ENCODE peak calls at places on chromosomes 7 and 10, in eight cellular contexts. I, H, Y, E, M, A, C and X are unnamed samples.
A peak's percentile ranks its signal among the peaks of the same experiment; 100 is the strongest.

GRCh38 chr7:155509725-155510551 is 36.4 kb downstream of the CNPY1 start:
- DNase-seq in Y (peak; percentile 60), C (no peak), I (no peak), H (peak; percentile 65), M (no peak), E (no peak), A (no peak), X (no peak)

GRCh38 chr7:73359746-73360375 is 31.9 kb downstream of the FKBP6 start:
- DNase-seq in E (no peak), A (no peak), M (no peak), Y (no peak), H (no peak), I (no peak), C (no peak), X (no peak)

GRCh38 chr7:156115582-156115981 is 303.3 kb upstream of the SHH start:
- DNase-seq in Y (no peak), C (no peak), E (no peak), I (no peak), H (no peak), A (no peak), M (no peak), X (no peak)

GRCh38 chr10:101838416-101838970 is 5.1 kb downstream of the KCNIP2 start:
- DNase-seq in M (no peak), I (no peak), Y (no peak), H (no peak), C (no peak), E (no peak), A (no peak), X (no peak)

GRCh38 chr10:97024181-97025073 is 161.3 kb downstream of the SLIT1 start:
- DNase-seq in C (peak; percentile 3), H (no peak), Y (no peak), I (peak; percentile 93), M (no peak), E (peak; percentile 82), A (no peak), X (no peak)

GRCh38 chr7:4067476-4067760 is 614.7 kb upstream of the FOXK1 start:
- DNase-seq in I (no peak), Y (no peak), H (no peak), E (no peak), C (no peak), A (no peak), M (no peak), X (no peak)

GRCh38 chr7:43884209-43884608 is 14.9 kb upstream of the MRPS24 start:
- DNase-seq in I (no peak), M (no peak), A (no peak), H (no peak), C (no peak), E (no peak), Y (no peak), X (no peak)

GRCh38 chr7:1418505-1419309 is 40.6 kb downstream of the MICALL2 start:
- DNase-seq in H (no peak), A (no peak), M (no peak), E (peak; percentile 31), I (peak; percentile 16), Y (no peak), C (no peak), X (no peak)

GRCh38 chr7:81993186-81993585 is 223.3 kb upstream of the HGF start:
- DNase-seq in M (no peak), I (no peak), E (no peak), H (no peak), C (no peak), Y (no peak), A (no peak), X (no peak)

GRCh38 chr10:7412482-7413251 is 1.8 kb upstream of the SFMBT2 start:
- DNase-seq in H (peak; percentile 69), C (no peak), E (no peak), A (peak; percentile 80), Y (no peak), M (peak; percentile 14), I (no peak), X (no peak)

GRCh38 chr7:50379082-50379481 is 71.1 kb downstream of the FIGNL1 start:
- DNase-seq in Y (no peak), M (no peak), I (no peak), C (no peak), H (no peak), A (no peak), E (no peak), X (no peak)

GRCh38 chr7:137287651-137288258 is 55.8 kb downstream of the PTN start:
- DNase-seq in E (peak; percentile 21), A (no peak), C (no peak), Y (no peak), I (peak; percentile 5), M (no peak), H (no peak), X (no peak)

GRCh38 chr10:28254290-28254985 is 48.4 kb downstream of the MPP7 start:
- DNase-seq in M (no peak), Y (no peak), C (peak; percentile 49), E (peak; percentile 57), H (no peak), A (no peak), I (peak; percentile 84), X (no peak)

GRCh38 chr7:130363156-130363847 is 17.0 kb upstream of the CPA1 start:
- DNase-seq in I (peak; percentile 98), A (no peak), Y (no peak), C (peak; percentile 88), E (peak; percentile 96), H (no peak), M (no peak), X (no peak)

GRCh38 chr7:151223728-151224127 is 3.3 kb downstream of the ABCF2 start:
- DNase-seq in E (no peak), I (no peak), M (no peak), Y (no peak), A (no peak), C (no peak), H (no peak), X (no peak)

GRCh38 chr7:106100863-106101262 is 11.2 kb downstream of the SYPL1 start:
- DNase-seq in H (no peak), Y (no peak), I (no peak), A (no peak), M (no peak), C (no peak), E (no peak), X (no peak)

GRCh38 chr10:31606841-31607240 is 287.8 kb downstream of the ZEB1 start:
- DNase-seq in M (no peak), H (no peak), I (no peak), C (no peak), E (no peak), Y (no peak), A (no peak), X (no peak)

GRCh38 chr10:91587710-91588638 is 44.9 kb downstream of the PPP1R3C start:
- DNase-seq in Y (no peak), E (peak; percentile 85), A (no peak), H (no peak), C (peak; percentile 47), M (no peak), I (peak; percentile 77), X (no peak)

GRCh38 chr7:100949227-100949930 is at the start of gene MUC3A:
- DNase-seq in H (no peak), M (no peak), C (no peak), E (no peak), Y (no peak), I (no peak), A (no peak), X (no peak)